ENCODE peak calls at places on chromosomes 12 and 14, in four cellular contexts. V is non-pigmented ciliary epithelial cell, H is endothelial cell, C is activated T-cell treated with anti-CD3 and anti-CD28 coated beads for 4 hours. Y is an unnamed sample.

GRCh38 chr14:74835607-74836250 is 40.2 kb downstream of the PROX2 start:
- DNase-seq in V (no peak), H (no peak), C (no peak), Y (no peak)

GRCh38 chr12:117850048-117850447 is 118.7 kb downstream of the KSR2 start:
- DNase-seq in V (no peak), H (peak; percentile 47), C (no peak), Y (no peak)

GRCh38 chr12:49017764-49018281 is 753 bp downstream of the PRKAG1 start:
- DNase-seq in V (no peak), H (no peak), C (no peak), Y (no peak)

GRCh38 chr12:55057466-55057865 is 37.7 kb downstream of the NEUROD4 start:
- DNase-seq in V (no peak), H (peak; percentile 30), C (no peak), Y (no peak)

GRCh38 chr12:101967506-101967905 is 90.1 kb downstream of the DRAM1 start:
- DNase-seq in V (no peak), H (no peak), C (no peak), Y (no peak)

GRCh38 chr14:51004352-51004800 is 60.1 kb upstream of the PYGL start:
- DNase-seq in V (no peak), H (no peak), C (no peak), Y (no peak)

GRCh38 chr12:78585132-78585531 is 279.4 kb upstream of the SYT1 start:
- DNase-seq in V (no peak), H (no peak), C (no peak), Y (no peak)

GRCh38 chr12:122932207-122932606 is 34.1 kb downstream of the ABCB9 start:
- DNase-seq in V (no peak), H (no peak), C (no peak), Y (no peak)

GRCh38 chr12:23895792-23896218 is 53.7 kb downstream of the SOX5 start:
- DNase-seq in V (no peak), H (peak; percentile 65), C (no peak), Y (no peak)

GRCh38 chr12:110501378-110501721 is 561 bp downstream of the VPS29 start:
- DNase-seq in V (no peak), H (peak; percentile 37), C (peak; percentile 11), Y (no peak)

GRCh38 chr14:56211844-56212243 is 93.6 kb downstream of the PELI2 start:
- DNase-seq in V (no peak), H (no peak), C (no peak), Y (no peak)

GRCh38 chr12:87469295-87469694 is 559.9 kb downstream of the C12orf50 start:
- DNase-seq in V (no peak), H (no peak), C (no peak), Y (no peak)